ENCODE peak calls at places on chromosomes 6 and 20, in five cellular contexts. M is H9, W is H1, P is neuronal stem cell, D is trophoblast cell. V is an unnamed sample.

GRCh38 chr6:36779227-36779626 is 60.0 kb downstream of the CPNE5 start:
- DNase-seq in M (no peak), W (no peak), D (no peak), P (no peak), V (no peak)

GRCh38 chr20:55004044-55004443 is 528.7 kb downstream of the DOK5 start:
- DNase-seq in W (no peak), P (no peak), M (no peak), D (no peak), V (no peak)

GRCh38 chr20:44031822-44032582 is 117.3 kb downstream of the TOX2 start:
- DNase-seq in P (no peak), M (no peak), W (no peak), D (no peak), V (no peak)

GRCh38 chr20:58818585-58819285 is 32.0 kb downstream of the GNAS-AS1 start:
- DNase-seq in W (no peak), M (no peak), P (no peak), D (peak), V (peak)

GRCh38 chr20:45997187-45997586 is 11.5 kb upstream of the MMP9 start:
- DNase-seq in M (no peak), W (no peak), P (no peak), D (no peak), V (no peak)

GRCh38 chr6:160775730-160776129 is 73.7 kb downstream of the PLG start:
- DNase-seq in P (no peak), D (no peak), W (no peak), M (no peak), V (no peak)

GRCh38 chr6:170287371-170287876 is 3.5 kb downstream of the DLL1 start:
- DNase-seq in D (no peak), M (no peak), W (no peak), P (no peak), V (no peak)

GRCh38 chr6:26472549-26473245 is 14.9 kb downstream of the BTN2A1 start:
- DNase-seq in P (no peak), W (no peak), D (no peak), M (no peak), V (no peak)

GRCh38 chr6:37705239-37706051 is 7.8 kb upstream of the MDGA1 start:
- DNase-seq in D (peak), P (peak), W (peak), M (peak), V (peak)

GRCh38 chr6:150191809-150192208 is 49.0 kb downstream of the PPP1R14C start:
- DNase-seq in M (no peak), P (no peak), D (peak), W (no peak), V (peak)

GRCh38 chr6:157594292-157594691 is 213.3 kb downstream of the ZDHHC14 start:
- DNase-seq in M (no peak), P (no peak), W (no peak), D (no peak), V (no peak)

GRCh38 chr6:13524801-13525508 is 37.6 kb upstream of the GFOD1 start:
- DNase-seq in P (no peak), W (no peak), D (peak), M (no peak), V (no peak)

GRCh38 chr6:85810558-85810957 is 167.9 kb upstream of the SYNCRIP start:
- DNase-seq in M (no peak), D (no peak), W (no peak), P (no peak), V (no peak)

GRCh38 chr20:25985597-25985996 is 288.9 kb upstream of the ZNF337 start:
- DNase-seq in M (no peak), D (no peak), W (no peak), P (no peak), V (no peak)

GRCh38 chr20:23870461-23870860 is 9.1 kb downstream of the CST5 start:
- DNase-seq in P (no peak), D (no peak), M (no peak), W (no peak), V (no peak)

GRCh38 chr6:48611332-48611731 is 500.3 kb upstream of the PTCHD4 start:
- DNase-seq in D (no peak), P (no peak), M (no peak), W (no peak), V (no peak)

GRCh38 chr20:37914367-37914671 is 11.4 kb downstream of the VSTM2L start:
- DNase-seq in D (no peak), P (no peak), M (no peak), W (no peak), V (no peak)

GRCh38 chr20:58723628-58723984 is 31.0 kb downstream of the NPEPL1 start:
- DNase-seq in P (no peak), W (peak), D (no peak), M (no peak), V (no peak)

GRCh38 chr20:1013566-1014340 is 11.6 kb upstream of the RSPO4 start:
- DNase-seq in W (no peak), P (no peak), M (no peak), D (no peak), V (no peak)

GRCh38 chr6:125791151-125791819 is 525 bp downstream of the NCOA7 start:
- DNase-seq in M (peak), W (no peak), D (peak), P (no peak), V (peak)

GRCh38 chr6:8651998-8652397 is 216.7 kb upstream of the SLC35B3 start:
- DNase-seq in M (no peak), D (no peak), W (no peak), P (no peak), V (no peak)

GRCh38 chr6:112665114-112665513 is 318.0 kb downstream of the RFPL4B start:
- DNase-seq in W (no peak), D (no peak), P (no peak), M (no peak), V (peak)

GRCh38 chr6:126182650-126183311 is 157.1 kb upstream of the CENPW start:
- DNase-seq in M (no peak), W (no peak), P (no peak), D (no peak), V (no peak)

GRCh38 chr6:14747881-14748520 is 497.9 kb upstream of the JARID2 start:
- DNase-seq in P (no peak), W (no peak), D (peak), M (no peak), V (no peak)

GRCh38 chr6:99276747-99277146 is 72.7 kb downstream of the FAXC start:
- DNase-seq in P (no peak), D (no peak), W (no peak), M (no peak), V (peak)

GRCh38 chr6:70210462-70210861 is 92.4 kb downstream of the COL9A1 start:
- DNase-seq in M (no peak), W (no peak), D (peak), P (no peak), V (peak)

GRCh38 chr6:40906759-40907158 is 132.3 kb downstream of the UNC5CL start:
- DNase-seq in D (no peak), P (no peak), W (no peak), M (no peak), V (no peak)

GRCh38 chr6:8030920-8031319 is 33.3 kb downstream of the BLOC1S5 start:
- DNase-seq in D (no peak), M (no peak), P (no peak), W (no peak), V (no peak)

GRCh38 chr6:158816329-158816728 is 2.8 kb downstream of the EZR start:
- DNase-seq in P (no peak), D (peak), W (no peak), M (no peak), V (no peak)

GRCh38 chr6:167553716-167554115 is 228.8 kb downstream of the TTLL2 start:
- DNase-seq in D (no peak), W (no peak), P (no peak), M (no peak), V (no peak)

GRCh38 chr6:75183099-75183541 is 22.7 kb downstream of the COL12A1 start:
- DNase-seq in W (no peak), D (peak), P (no peak), M (no peak), V (peak)

GRCh38 chr6:24933868-24934401 is 1.8 kb downstream of the RIPOR2 start:
- DNase-seq in D (peak), P (no peak), M (peak), W (peak), V (no peak)

DNA sequence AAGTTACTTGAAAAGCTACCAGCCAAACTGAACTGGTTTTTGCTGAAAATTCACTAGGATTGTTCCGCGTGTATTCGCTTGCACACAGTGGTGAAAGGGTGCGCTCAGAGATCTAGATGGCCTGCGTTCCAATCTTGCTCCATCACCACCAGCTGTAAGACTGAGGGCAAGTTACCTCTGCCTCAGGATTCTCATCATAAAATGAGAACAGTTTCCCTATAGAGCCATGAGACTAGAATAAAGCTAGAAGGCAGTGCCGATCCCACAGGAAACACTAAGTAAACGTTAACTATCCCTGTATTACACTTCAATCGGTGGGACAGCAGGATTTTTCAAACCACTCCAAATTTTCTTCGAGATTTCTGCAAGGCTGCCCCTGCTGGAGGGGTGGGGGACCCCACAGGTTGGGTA is 838 bp downstream of the AHCY start:
- DNase-seq in W (no peak), P (no peak), D (peak), M (no peak), V (peak)
- H4K8ac ChIP-seq in W (peak), P (no peak), D (peak), M (no peak), V (peak)

GRCh38 chr6:2961491-2961890 is 9.9 kb downstream of the SERPINB6 start:
- DNase-seq in P (no peak), W (no peak), M (no peak), D (peak), V (no peak)

GRCh38 chr6:2962636-2963035 is 8.7 kb downstream of the SERPINB6 start:
- DNase-seq in P (no peak), W (no peak), D (peak), M (no peak), V (no peak)

GRCh38 chr6:2961971-2962370 is 9.4 kb downstream of the SERPINB6 start:
- DNase-seq in P (no peak), D (peak), M (peak), W (no peak), V (no peak)

GRCh38 chr6:2964793-2965503 is 6.4 kb downstream of the SERPINB6 start:
- DNase-seq in W (no peak), P (no peak), D (no peak), M (no peak), V (no peak)

DNA sequence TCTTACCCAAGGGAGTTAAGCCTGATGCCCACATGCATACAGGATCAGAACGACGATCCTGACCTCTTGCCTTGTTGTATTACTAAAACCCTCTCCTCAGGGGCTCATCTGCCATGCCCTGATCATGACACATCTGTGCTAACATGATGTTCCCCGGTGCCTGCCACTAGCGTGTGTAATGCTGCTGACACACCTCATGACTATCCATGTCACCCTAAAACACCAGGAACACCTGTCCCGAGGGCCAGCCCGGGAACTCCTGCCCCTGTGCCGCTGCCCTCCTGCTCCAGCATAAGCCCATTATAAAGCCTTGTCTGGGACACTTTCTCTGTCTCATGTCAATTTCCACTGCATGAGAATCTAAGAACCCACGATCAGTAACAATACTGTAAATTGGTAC is 7.6 kb downstream of the SERPINB6 start:
- DNase-seq in P (no peak), M (no peak), D (peak), W (no peak), V (no peak)
- H3K27ac ChIP-seq in P (no peak), M (no peak), D (no peak), W (no peak), V (no peak)

GRCh38 chr6:107125771-107126170 is 10.5 kb upstream of the BEND3 start:
- DNase-seq in D (no peak), P (no peak), W (no peak), M (no peak), V (no peak)
- H2BK12ac ChIP-seq in D (no peak), P (no peak), W (peak), M (no peak), V (no peak)

GRCh38 chr6:34696739-34697543 is at the start of gene ILRUN:
- DNase-seq in W (peak), D (peak), M (peak), P (peak), V (peak)

GRCh38 chr6:34697544-34697836 is 923 bp upstream of the ILRUN start:
- DNase-seq in W (no peak), D (no peak), M (no peak), P (no peak), V (no peak)

GRCh38 chr6:34697904-34698557 is 1.5 kb upstream of the ILRUN start:
- DNase-seq in W (no peak), D (no peak), M (no peak), P (no peak), V (no peak)

GRCh38 chr6:34695729-34696188 is 808 bp downstream of the ILRUN start:
- DNase-seq in W (no peak), D (no peak), P (no peak), M (no peak), V (no peak)

GRCh38 chr6:34696189-34696738 is 303 bp downstream of the ILRUN start:
- DNase-seq in P (no peak), M (no peak), D (peak), W (no peak), V (peak)
- H4K8ac ChIP-seq in P (no peak), M (no peak), D (peak), W (peak), V (peak)

DNA sequence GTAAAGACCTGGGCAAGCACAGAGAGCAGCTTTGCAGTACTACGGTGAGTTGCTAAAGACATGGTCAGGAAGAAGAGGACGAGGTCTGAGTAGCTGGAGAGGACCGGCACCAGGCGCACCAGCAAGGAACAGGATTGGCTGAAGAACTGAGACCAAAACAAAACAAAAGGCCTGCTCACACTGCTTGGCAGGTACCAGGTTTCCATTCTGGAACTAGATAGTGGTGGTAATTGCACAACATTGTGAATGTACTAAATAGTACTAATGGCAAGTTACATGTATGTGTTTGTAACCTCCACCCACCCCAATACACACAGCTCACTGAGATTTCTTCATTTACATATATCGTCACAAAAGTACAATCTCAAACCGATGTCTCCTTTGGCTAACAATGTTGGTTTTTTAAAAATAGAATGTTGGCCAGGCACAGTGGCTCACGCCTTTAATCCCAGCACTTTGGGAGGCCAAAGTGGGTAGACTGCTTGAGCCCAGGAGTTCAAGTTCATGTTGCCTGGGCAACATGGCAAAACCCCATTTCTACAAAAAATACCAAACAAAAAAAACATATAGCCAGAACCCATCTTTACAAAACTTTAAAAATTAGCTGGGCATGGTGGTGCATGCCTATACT is 32.5 kb upstream of the LYRM2 start:
- DNase-seq in M (no peak), P (no peak), D (peak), W (no peak), V (no peak)
- H3K27ac ChIP-seq in M (peak), P (no peak), D (no peak), W (no peak), V (no peak)

GRCh38 chr6:6968357-6968730 is 139.4 kb upstream of the RREB1 start:
- DNase-seq in M (no peak), W (no peak), D (no peak), P (no peak), V (peak)

GRCh38 chr6:6964675-6965074 is 143.1 kb upstream of the RREB1 start:
- DNase-seq in M (no peak), W (no peak), D (no peak), P (no peak), V (no peak)

GRCh38 chr6:6966569-6966968 is 141.2 kb upstream of the RREB1 start:
- DNase-seq in D (no peak), M (no peak), W (no peak), P (no peak), V (no peak)

GRCh38 chr6:6968731-6969552 is 138.8 kb upstream of the RREB1 start:
- DNase-seq in M (no peak), W (no peak), P (no peak), D (peak), V (peak)

GRCh38 chr6:6966127-6966526 is 141.6 kb upstream of the RREB1 start:
- DNase-seq in M (no peak), W (no peak), D (no peak), P (no peak), V (no peak)
- H2BK12ac ChIP-seq in M (no peak), W (no peak), D (no peak), P (no peak), V (no peak)

DNA sequence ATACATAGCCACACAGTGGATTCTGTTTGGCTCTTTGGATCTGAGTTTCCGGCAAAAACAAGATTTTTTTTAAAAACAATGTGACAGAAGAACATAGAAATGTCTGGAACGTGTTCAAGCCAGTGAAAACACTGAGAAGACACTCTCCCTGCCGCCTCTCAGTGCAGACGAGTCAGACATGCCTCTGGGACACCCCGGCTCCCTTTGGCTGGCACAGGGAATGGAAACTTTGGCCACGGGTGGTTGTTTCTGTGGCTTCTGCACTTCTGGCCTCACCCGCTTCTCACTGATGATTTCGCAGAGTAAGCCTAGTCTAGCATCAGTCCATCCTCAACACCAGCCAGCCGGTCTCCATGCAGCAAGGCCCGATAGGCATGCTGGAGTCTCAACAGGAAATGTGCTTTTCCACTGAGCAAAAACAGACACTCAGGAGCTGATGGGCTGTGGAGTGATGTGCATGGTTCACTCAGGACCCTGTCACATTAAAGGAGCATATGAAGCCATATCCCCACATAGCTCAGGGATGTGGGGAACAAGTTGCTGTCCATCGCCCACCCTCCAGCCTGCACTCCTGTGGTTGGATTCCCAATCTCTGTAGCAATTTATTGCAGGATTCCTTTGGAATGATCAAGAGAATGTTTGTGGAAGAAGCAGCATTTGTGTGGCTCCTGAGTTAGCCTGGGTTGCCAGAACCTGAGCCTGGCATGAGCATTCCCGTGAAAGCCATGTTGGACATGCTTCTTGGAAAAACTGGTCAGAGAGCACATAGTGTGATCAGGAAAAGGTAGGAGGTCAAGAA is 262.0 kb upstream of the RIN2 start:
- DNase-seq in D (peak), M (no peak), P (no peak), W (no peak), V (no peak)
- H4K8ac ChIP-seq in D (no peak), M (no peak), P (peak), W (no peak), V (no peak)

GRCh38 chr20:63958471-63958870 is 2.3 kb upstream of the UCKL1 start:
- DNase-seq in M (no peak), W (no peak), P (no peak), D (no peak), V (no peak)
- H3K27ac ChIP-seq in M (no peak), W (no peak), P (peak), D (no peak), V (peak)

V was measured in mesenchymal stem cell.